ENCODE peak calls at places on chromosome 9, in five cellular contexts. T is GM13977, F is RWPE1, U is body of pancreas, B is cardiac fibroblast. W is an unnamed sample.
A peak's percentile ranks its signal among the peaks of the same experiment; 100 is the strongest.

GRCh38 chr9:116792271-116792670 is 105.2 kb downstream of the TRIM32 start:
- DNase-seq in T (no peak), F (no peak), U (no peak), B (no peak), W (no peak)

GRCh38 chr9:126240835-126241234 is 85.8 kb upstream of the MVB12B start:
- DNase-seq in T (no peak), F (no peak), U (no peak), B (no peak), W (no peak)

GRCh38 chr9:3281399-3281798 is 244.4 kb downstream of the RFX3 start:
- DNase-seq in T (peak; percentile 2), F (no peak), U (no peak), B (no peak), W (no peak)

GRCh38 chr9:95373765-95374435 is 56.4 kb upstream of the FANCC start:
- DNase-seq in T (no peak), F (no peak), U (no peak), B (no peak), W (no peak)

GRCh38 chr9:113574381-113575262 is 111.1 kb downstream of the RGS3 start:
- DNase-seq in T (no peak), F (peak; percentile 91), U (peak; percentile 16), B (peak; percentile 55), W (no peak)

GRCh38 chr9:31210982-31211570 is 1173.4 kb upstream of the ACO1 start:
- DNase-seq in T (peak; percentile 3), F (no peak), U (no peak), B (peak; percentile 30), W (peak; percentile 4)

GRCh38 chr9:114805670-114806551 is at the start of gene TNFSF15:
- DNase-seq in T (peak; percentile 17), F (peak; percentile 90), U (peak; percentile 75), B (peak; percentile 7), W (peak; percentile 43)

GRCh38 chr9:132114102-132114707 is 34.5 kb upstream of the MED27 start:
- DNase-seq in T (no peak), F (peak; percentile 78), U (peak; percentile 65), B (peak; percentile 69), W (peak; percentile 48)

GRCh38 chr9:25658587-25658986 is 19.7 kb downstream of the TUSC1 start:
- DNase-seq in T (no peak), F (no peak), U (no peak), B (no peak), W (no peak)

GRCh38 chr9:99624499-99625233 is 197.0 kb upstream of the NR4A3 start:
- DNase-seq in T (no peak), F (no peak), U (no peak), B (no peak), W (no peak)

GRCh38 chr9:128323192-128323730 is 622 bp downstream of the COQ4 start:
- DNase-seq in T (peak; percentile 51), F (no peak), U (no peak), B (no peak), W (no peak)

GRCh38 chr9:120876842-120877240 is at the start of gene PHF19:
- DNase-seq in T (no peak), F (peak; percentile 83), U (no peak), B (peak; percentile 37), W (peak; percentile 57)

GRCh38 chr9:20148416-20148815 is 359.6 kb upstream of the SLC24A2 start:
- DNase-seq in T (no peak), F (no peak), U (no peak), B (no peak), W (no peak)

GRCh38 chr9:34896112-34896511 is 62.0 kb upstream of the PHF24 start:
- DNase-seq in T (no peak), F (no peak), U (no peak), B (no peak), W (no peak)
- TF ChIP-seq CTCF in T (no peak), F (no peak), U (peak; percentile 7), B (peak; percentile 20), W (peak; percentile 12)

DNA sequence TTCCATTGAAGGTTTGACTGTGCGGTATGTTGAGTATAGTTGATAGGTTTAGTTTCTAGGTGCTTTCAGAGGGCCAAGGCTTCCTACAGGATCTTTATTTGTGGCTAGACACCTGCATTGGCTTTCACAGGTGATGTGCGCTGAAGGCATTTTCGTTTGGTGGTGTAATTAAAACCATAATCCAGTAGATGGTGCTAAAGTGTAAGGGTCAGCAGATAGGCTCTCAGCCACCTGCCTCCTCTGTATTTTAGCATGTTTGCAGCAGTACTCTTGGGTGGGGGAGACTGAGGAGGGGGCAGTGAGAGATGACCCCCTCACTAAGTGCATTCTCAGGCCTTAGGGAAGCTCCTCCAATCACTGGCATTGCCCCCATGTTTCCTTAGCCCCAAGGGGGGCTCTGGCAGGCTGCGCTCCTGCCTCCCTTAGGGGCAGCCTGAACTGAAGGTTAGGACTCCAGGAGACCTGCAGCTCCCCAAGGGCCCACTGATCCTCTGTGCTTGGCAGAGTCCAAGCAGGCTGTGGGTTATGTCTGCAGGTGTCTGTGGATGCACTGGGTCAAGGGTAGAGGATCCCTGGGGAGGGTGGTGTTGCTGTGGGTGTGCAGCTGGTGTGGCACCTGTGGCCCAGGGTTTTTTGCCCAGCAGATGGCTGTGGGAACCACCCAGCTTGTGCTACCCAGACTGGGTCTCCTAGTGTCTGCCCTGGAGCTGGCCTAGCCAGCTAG is 23.4 kb downstream of the CDK20 start:
- DNase-seq in T (peak; percentile 43), F (peak; percentile 35), U (no peak), B (peak; percentile 51), W (peak; percentile 43)
- TF ChIP-seq CTCF in T (peak; percentile 53), F (peak; percentile 38), U (peak; percentile 58), B (peak; percentile 58), W (peak; percentile 33)

GRCh38 chr9:87422999-87423398 is 74.7 kb upstream of the DAPK1 start:
- DNase-seq in T (no peak), F (no peak), U (no peak), B (peak; percentile 24), W (no peak)
- TF ChIP-seq CTCF in T (no peak), F (no peak), U (no peak), B (no peak), W (no peak)

GRCh38 chr9:86280580-86280979 is 1.8 kb downstream of the ISCA1 start:
- DNase-seq in T (no peak), F (no peak), U (no peak), B (no peak), W (no peak)

GRCh38 chr9:86279839-86280238 is 2.5 kb downstream of the ISCA1 start:
- DNase-seq in T (no peak), F (no peak), U (no peak), B (no peak), W (no peak)

GRCh38 chr9:86282979-86283535 is 719 bp upstream of the ISCA1 start:
- DNase-seq in T (no peak), F (peak; percentile 78), U (no peak), B (peak; percentile 83), W (no peak)

GRCh38 chr9:86282077-86282978 is at the start of gene ISCA1:
- DNase-seq in T (peak; percentile 93), F (peak; percentile 90), U (peak; percentile 97), B (peak; percentile 95), W (peak; percentile 93)

DNA sequence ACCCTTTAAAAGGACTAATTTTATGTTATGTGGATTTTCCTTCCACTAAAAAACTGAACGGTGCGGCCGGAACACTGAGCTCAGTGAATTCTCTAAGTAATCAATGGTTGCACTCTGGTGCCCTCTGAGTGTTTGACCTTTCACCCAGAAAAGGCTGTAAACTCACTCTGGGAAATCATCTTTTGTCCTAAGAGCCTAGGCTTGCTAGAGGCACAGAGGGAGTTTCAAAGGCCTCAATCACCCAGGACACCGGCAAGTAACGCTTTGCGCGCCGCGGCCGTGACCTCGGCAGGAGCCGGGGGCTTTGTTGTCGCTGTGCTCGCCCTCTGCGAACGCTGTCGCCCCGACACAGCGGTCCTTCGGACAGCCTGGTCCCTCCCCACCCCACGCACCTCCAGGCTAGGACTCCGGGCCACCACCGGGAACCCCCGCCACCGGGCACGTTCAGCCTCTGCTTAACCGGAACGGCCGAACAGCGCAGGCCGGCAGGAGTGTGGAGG is 711 bp downstream of the ISCA1 start:
- DNase-seq in T (no peak), F (no peak), U (no peak), B (peak; percentile 17), W (no peak)
- TF ChIP-seq CTCF in T (no peak), F (no peak), U (no peak), B (no peak), W (no peak)

GRCh38 chr9:91192785-91193657 is 168.7 kb downstream of the AUH start:
- DNase-seq in T (no peak), F (peak; percentile 98), U (peak; percentile 91), B (peak; percentile 99), W (no peak)
- TF ChIP-seq CTCF in T (peak; percentile 7), F (no peak), U (peak; percentile 29), B (peak; percentile 8), W (no peak)